ENCODE peak calls at places on chromosomes 2 and 18, in six cellular contexts. U, P, Y, J, B and C are unnamed samples.

GRCh38 chr2:121884515-121884915 is 129.1 kb downstream of the TSN start:
- DNase-seq in Y (no peak), B (no peak), U (no peak), J (no peak), P (no peak), C (no peak)

GRCh38 chr2:51251356-51251755 is 219.4 kb upstream of the NRXN1 start:
- DNase-seq in P (no peak), U (no peak), Y (no peak), B (no peak), J (no peak), C (no peak)

GRCh38 chr2:6793371-6793770 is 72.3 kb downstream of the CMPK2 start:
- DNase-seq in B (no peak), U (no peak), J (peak; percentile 21), P (no peak), Y (no peak), C (no peak)

GRCh38 chr2:29245742-29246387 is 130.7 kb downstream of the CLIP4 start:
- DNase-seq in U (no peak), Y (no peak), J (no peak), B (no peak), P (no peak), C (no peak)

GRCh38 chr2:11765501-11765900 is 19.1 kb downstream of the LPIN1 start:
- DNase-seq in P (no peak), J (no peak), B (no peak), Y (no peak), U (no peak), C (no peak)

GRCh38 chr18:28177828-28178635 is 1.1 kb upstream of the CDH2 start:
- DNase-seq in Y (no peak), P (peak; percentile 68), U (peak; percentile 46), B (peak; percentile 64), J (peak; percentile 94), C (peak; percentile 77)

GRCh38 chr18:421236-422155 is 79.0 kb downstream of the COLEC12 start:
- DNase-seq in U (no peak), B (no peak), Y (no peak), P (no peak), J (no peak), C (no peak)

GRCh38 chr2:43389581-43390466 is 163.4 kb upstream of the ZFP36L2 start:
- DNase-seq in U (no peak), Y (no peak), B (no peak), P (no peak), J (no peak), C (no peak)

GRCh38 chr2:96505231-96505889 is at the start of gene NEURL3:
- DNase-seq in U (no peak), J (no peak), B (no peak), Y (peak; percentile 54), P (no peak), C (no peak)

GRCh38 chr2:174335605-174336402 is 1.1 kb downstream of the SP9 start:
- DNase-seq in P (no peak), Y (peak; percentile 72), B (no peak), U (peak; percentile 32), J (peak; percentile 72), C (no peak)

GRCh38 chr2:216517447-216517846 is 18.8 kb downstream of the RPL37A start:
- DNase-seq in J (no peak), B (no peak), Y (no peak), U (no peak), P (no peak), C (no peak)

GRCh38 chr2:212517693-212518092 is 20.9 kb downstream of the ERBB4 start:
- DNase-seq in P (no peak), B (no peak), U (no peak), J (no peak), Y (no peak), C (no peak)

GRCh38 chr18:59142274-59142673 is 2.6 kb downstream of the SEC11C start:
- DNase-seq in U (no peak), P (no peak), Y (no peak), B (no peak), J (no peak), C (no peak)

GRCh38 chr2:127106998-127107621 is at the start of gene BIN1:
- DNase-seq in J (peak; percentile 88), B (peak; percentile 90), P (peak; percentile 74), U (peak; percentile 96), Y (peak; percentile 85), C (peak; percentile 80)

GRCh38 chr2:233480490-233481202 is 85.9 kb downstream of the USP40 start:
- DNase-seq in U (peak; percentile 82), J (peak; percentile 85), P (peak; percentile 81), B (no peak), Y (no peak), C (no peak)

GRCh38 chr2:102770506-102770905 is 8.7 kb downstream of the TMEM182 start:
- DNase-seq in P (no peak), U (no peak), Y (no peak), J (no peak), B (no peak), C (no peak)

GRCh38 chr2:204795156-204795555 is 249.9 kb downstream of the PARD3B start:
- DNase-seq in Y (no peak), B (no peak), U (no peak), J (no peak), P (no peak), C (no peak)

GRCh38 chr2:28338046-28338753 is 54.5 kb upstream of the FOSL2 start:
- DNase-seq in P (no peak), B (peak; percentile 86), J (no peak), U (peak; percentile 86), Y (no peak), C (peak; percentile 78)

GRCh38 chr2:10266133-10266620 is 36.5 kb upstream of the HPCAL1 start:
- DNase-seq in J (no peak), B (peak; percentile 4), Y (no peak), U (no peak), P (no peak), C (no peak)

GRCh38 chr2:163735692-163736432 is at the start of gene FIGN:
- DNase-seq in U (peak; percentile 85), P (peak; percentile 71), J (peak; percentile 44), Y (no peak), B (peak; percentile 80), C (peak; percentile 84)